ENCODE peak calls at places on chromosome X, in five cellular contexts. G is adrenal gland; F is A172; A is CD8-positive, alpha-beta memory T cell; M is GM23338. P is an unnamed sample.

GRCh38 chrX:85569096-85569495 is 189.6 kb upstream of the POF1B start:
- DNase-seq in F (no peak), A (no peak), M (peak; percentile 15), G (no peak), P (no peak)

GRCh38 chrX:115892787-115893671 is 277.5 kb upstream of the AGTR2 start:
- DNase-seq in G (peak; percentile 73), F (peak; percentile 33), A (peak; percentile 36), M (peak; percentile 38), P (peak; percentile 81)

GRCh38 chrX:77966361-77966760 is 3.1 kb downstream of the PGAM4 start:
- DNase-seq in M (no peak), F (no peak), A (no peak), G (no peak), P (no peak)

GRCh38 chrX:153667281-153667831 is 6.3 kb downstream of the PNCK start:
- DNase-seq in A (no peak), G (no peak), M (no peak), F (no peak), P (no peak)

GRCh38 chrX:14243823-14244222 is 214.1 kb upstream of the GEMIN8 start:
- DNase-seq in A (no peak), M (peak; percentile 72), G (no peak), F (no peak), P (no peak)

GRCh38 chrX:86604620-86605019 is 456.4 kb downstream of the DACH2 start:
- DNase-seq in A (no peak), G (no peak), M (no peak), F (no peak), P (no peak)

GRCh38 chrX:150694738-150695410 is 1.7 kb downstream of the MTMR1 start:
- DNase-seq in M (no peak), G (no peak), A (peak; percentile 9), F (no peak), P (no peak)

GRCh38 chrX:110671068-110671803 is 124.4 kb downstream of the CHRDL1 start:
- DNase-seq in A (no peak), M (no peak), G (no peak), F (peak; percentile 1), P (no peak)

GRCh38 chrX:150047818-150048217 is 109.5 kb upstream of the EOLA2 start:
- DNase-seq in A (no peak), F (no peak), G (no peak), M (no peak), P (no peak)

GRCh38 chrX:132692526-132692925 is 203.7 kb upstream of the MBNL3 start:
- DNase-seq in F (no peak), G (no peak), A (no peak), M (no peak), P (no peak)